ENCODE peak calls at places on chromosomes 6 and 20, in seven cellular contexts. Y is left lung, A is Caco-2, C is choroid plexus epithelial cell, J is left ventricle myocardium inferior, F is bronchial epithelial cell, R is lower lobe of right lung. W is an unnamed sample.

GRCh38 chr6:12012566-12013367 is 655 bp downstream of the HIVEP1 start:
- DNase-seq in C (peak; percentile 92), J (peak; percentile 51), Y (peak; percentile 89), F (peak; percentile 83), A (peak; percentile 67), R (peak; percentile 74), W (peak; percentile 34)

GRCh38 chr6:39339557-39340555 is 17.4 kb upstream of the KCNK16 start:
- DNase-seq in F (peak; percentile 70), A (no peak), R (peak; percentile 67), J (no peak), Y (no peak), C (no peak), W (no peak)

GRCh38 chr6:13560651-13561044 is 13.8 kb upstream of the SIRT5 start:
- DNase-seq in Y (no peak), C (no peak), F (no peak), J (no peak), R (no peak), A (no peak), W (no peak)

GRCh38 chr20:59207742-59208357 is 44.2 kb downstream of the ZNF831 start:
- DNase-seq in R (peak; percentile 75), J (peak; percentile 44), A (peak; percentile 63), F (peak; percentile 18), C (peak; percentile 2), Y (no peak), W (peak; percentile 73)

GRCh38 chr6:18424201-18424600 is 37.1 kb downstream of the RNF144B start:
- DNase-seq in Y (no peak), A (no peak), C (no peak), J (no peak), R (no peak), F (no peak), W (no peak)

GRCh38 chr6:2790588-2790987 is 25.4 kb downstream of the WRNIP1 start:
- DNase-seq in A (peak; percentile 24), F (peak; percentile 49), R (no peak), Y (no peak), C (peak; percentile 74), J (no peak), W (no peak)

GRCh38 chr6:144283781-144284473 is 1.2 kb upstream of the UTRN start:
- DNase-seq in J (no peak), C (peak; percentile 62), Y (no peak), R (no peak), A (no peak), F (peak; percentile 23), W (no peak)

GRCh38 chr20:38617830-38618196 is 16.2 kb downstream of the ARHGAP40 start:
- DNase-seq in J (no peak), F (no peak), Y (no peak), A (no peak), R (no peak), C (no peak), W (no peak)

GRCh38 chr20:46268131-46268611 is 40.1 kb downstream of the CDH22 start:
- DNase-seq in Y (no peak), J (no peak), R (no peak), C (peak; percentile 10), F (no peak), A (no peak), W (no peak)

GRCh38 chr6:168093071-168093505 is 14.1 kb upstream of the FRMD1 start:
- DNase-seq in A (no peak), J (peak; percentile 12), C (no peak), F (no peak), R (peak; percentile 39), Y (peak; percentile 56), W (no peak)

GRCh38 chr6:84421031-84421430 is 193.6 kb upstream of the CEP162 start:
- DNase-seq in A (no peak), F (no peak), R (no peak), J (no peak), Y (no peak), C (no peak), W (no peak)

GRCh38 chr20:25310268-25310920 is 62.5 kb downstream of the PYGB start:
- DNase-seq in Y (peak; percentile 78), R (peak; percentile 58), F (peak; percentile 83), A (peak; percentile 87), C (peak; percentile 96), J (no peak), W (no peak)

GRCh38 chr6:152204584-152204983 is 397.1 kb downstream of the ESR1 start:
- DNase-seq in C (no peak), A (no peak), R (no peak), F (no peak), J (no peak), Y (no peak), W (no peak)

DNA sequence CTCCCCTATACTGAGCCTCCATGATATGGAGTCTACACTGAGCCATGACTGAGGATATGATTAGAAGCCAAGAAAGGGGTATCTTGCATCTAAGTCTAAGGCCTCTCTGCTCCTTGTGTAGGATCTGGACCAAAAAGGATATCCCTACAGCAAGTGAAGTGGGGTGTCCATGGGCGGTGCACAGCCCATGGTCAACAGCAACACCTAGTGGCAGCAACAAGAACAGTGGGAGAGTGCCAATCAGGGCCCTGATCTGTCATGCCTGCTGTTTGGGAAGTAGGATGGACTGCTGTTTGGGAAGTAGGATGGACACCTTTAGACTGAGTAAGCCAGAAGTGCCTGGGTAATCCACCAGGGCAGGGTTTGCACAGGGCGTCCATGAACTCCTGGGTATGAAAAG is 22.4 kb downstream of the PTGIS start:
- DNase-seq in C (no peak), F (no peak), A (no peak), Y (no peak), R (no peak), J (no peak), W (no peak)
- TF ChIP-seq CTCF in C (peak; percentile 43), F (peak; percentile 1), A (peak; percentile 19), Y (no peak), R (no peak), J (no peak), W (no peak)

GRCh38 chr6:32842690-32843089 is 1.2 kb downstream of the PSMB8 start:
- DNase-seq in A (no peak), R (no peak), Y (no peak), C (no peak), J (no peak), F (no peak), W (no peak)
- H3K4me3 ChIP-seq in A (no peak overlapping the region), R (peak overlapping the region; percentile 92), Y (peak overlapping the region; percentile 96), C (peak overlapping the region; percentile 90), J (peak overlapping the region; percentile 85), F (no peak overlapping the region), W (peak overlapping the region; percentile 99)

GRCh38 chr20:36830791-36831691 is 44.9 kb upstream of the TLDC2 start:
- DNase-seq in C (peak; percentile 23), J (peak; percentile 80), A (no peak), F (no peak), R (peak; percentile 55), Y (no peak), W (no peak)
- TF ChIP-seq CTCF in C (peak; percentile 60), J (peak; percentile 63), A (peak; percentile 39), F (peak; percentile 19), R (peak; percentile 38), Y (peak; percentile 38), W (no peak)

DNA sequence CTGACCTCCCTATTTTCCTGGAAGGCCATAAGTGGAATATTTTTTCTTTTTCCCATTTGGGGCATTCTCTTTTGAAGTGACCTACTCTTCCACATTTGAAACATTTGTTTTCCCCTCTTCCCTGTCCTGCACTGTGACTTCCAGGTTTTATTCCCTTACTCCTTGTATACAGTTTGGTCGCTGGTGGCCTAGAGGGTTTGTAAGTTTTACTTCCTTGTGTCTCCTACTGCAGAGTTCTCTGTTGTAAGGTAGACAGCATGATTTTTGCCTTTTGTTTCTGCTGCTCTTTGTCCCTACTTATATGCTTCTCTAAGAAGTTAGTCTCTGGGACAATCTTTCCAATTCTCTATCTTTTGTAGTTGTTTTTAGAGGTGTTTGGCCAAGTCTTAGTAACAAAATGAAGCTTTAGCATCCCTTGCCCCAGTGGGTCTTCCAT is 7.4 kb upstream of the ZNFX1 start:
- DNase-seq in F (no peak), R (no peak), A (no peak), Y (no peak), J (no peak), C (no peak), W (no peak)
- H3K4me3 ChIP-seq in F (no peak overlapping the region), R (no peak overlapping the region), A (no peak overlapping the region), Y (no peak overlapping the region), J (no peak overlapping the region), C (no peak overlapping the region), W (no peak overlapping the region)

DNA sequence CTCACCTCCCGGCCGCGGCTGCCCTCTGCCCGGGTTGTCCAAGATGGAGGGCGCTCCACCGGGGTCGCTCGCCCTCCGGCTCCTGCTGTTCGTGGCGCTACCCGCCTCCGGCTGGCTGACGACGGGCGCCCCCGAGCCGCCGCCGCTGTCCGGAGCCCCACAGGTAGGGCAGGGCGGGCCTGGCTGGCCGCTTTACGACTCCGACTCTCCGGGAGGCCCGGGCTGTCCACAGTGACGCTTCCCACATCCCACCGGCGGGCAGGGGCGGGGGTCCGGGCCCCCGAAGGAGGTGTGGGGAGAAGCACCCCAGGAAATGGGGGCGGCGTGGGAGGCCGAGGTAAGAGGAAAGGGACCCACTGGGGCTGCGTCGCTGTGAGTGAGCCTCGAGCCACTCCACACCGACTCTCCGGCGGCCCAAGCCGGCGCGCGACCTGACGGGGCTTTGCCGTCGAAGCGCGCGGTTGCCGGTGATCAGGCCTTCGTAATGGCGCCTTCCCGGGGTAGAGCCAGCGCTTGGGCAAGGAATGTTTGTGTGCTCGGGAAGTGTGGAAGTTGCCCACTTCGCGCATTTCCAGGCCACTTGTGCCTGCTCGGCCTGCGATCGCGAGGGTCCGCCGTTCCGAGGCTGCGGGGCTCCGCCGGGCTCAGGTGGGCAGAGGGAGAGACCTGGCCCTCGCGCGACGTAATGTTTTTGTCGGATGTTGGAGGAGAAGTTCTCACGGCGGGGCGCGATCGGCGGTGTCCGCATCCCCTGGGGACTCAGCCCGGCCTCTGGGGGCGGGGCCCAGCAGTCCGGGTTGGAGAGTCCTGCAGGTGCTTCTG is at the start of gene GINM1:
- DNase-seq in A (peak; percentile 70), R (peak; percentile 72), F (no peak), Y (peak; percentile 90), C (peak; percentile 47), J (peak; percentile 53), W (peak; percentile 55)
- TF ChIP-seq CTCF in A (no peak), R (no peak), F (no peak), Y (no peak), C (no peak), J (no peak), W (no peak)